ENCODE peak calls at places on chromosome 21, in nine cellular contexts. J, C, R, Y, X, P, M, V and B are unnamed samples.

GRCh38 chr21:32570456-32570855 is 14.9 kb downstream of the TCP10L start:
- DNase-seq in J (no peak), C (no peak), R (no peak), Y (no peak), X (no peak), P (no peak), M (no peak), V (no peak), B (no peak)

GRCh38 chr21:38388684-38389676 is 109.3 kb downstream of the ERG start:
- DNase-seq in J (no peak), C (no peak), R (no peak), Y (no peak), X (peak), P (no peak), M (no peak), V (no peak), B (no peak)

GRCh38 chr21:20997308-20997632 is 939 bp upstream of the NCAM2 start:
- DNase-seq in J (peak), C (no peak), R (no peak), Y (no peak), X (no peak), P (no peak), M (no peak), V (peak), B (no peak)

GRCh38 chr21:25845729-25846256 is 111.0 kb downstream of the GABPA start:
- DNase-seq in J (no peak), C (no peak), R (no peak), Y (no peak), X (no peak), P (no peak), M (no peak), V (no peak), B (no peak)

GRCh38 chr21:28771790-28772501 is 220.7 kb downstream of the LTN1 start:
- DNase-seq in J (no peak), C (no peak), R (no peak), Y (no peak), X (no peak), P (no peak), M (peak), V (no peak), B (no peak)

GRCh38 chr21:38041493-38041892 is 125.2 kb upstream of the KCNJ6 start:
- DNase-seq in J (no peak), C (no peak), R (no peak), Y (no peak), X (no peak), P (no peak), M (no peak), V (no peak), B (no peak)

GRCh38 chr21:35172231-35172630 is 123.1 kb upstream of the RUNX1 start:
- DNase-seq in J (no peak), C (peak), R (no peak), Y (no peak), X (no peak), P (no peak), M (no peak), V (no peak), B (no peak)

GRCh38 chr21:37704751-37705150 is 211.5 kb downstream of the KCNJ6 start:
- DNase-seq in J (no peak), C (no peak), R (no peak), Y (no peak), X (no peak), P (no peak), M (no peak), V (no peak), B (no peak)

GRCh38 chr21:34345091-34345871 is 18.5 kb upstream of the KCNE2 start:
- DNase-seq in J (no peak), C (no peak), R (no peak), Y (no peak), X (no peak), P (no peak), M (no peak), V (no peak), B (no peak)

GRCh38 chr21:35543746-35544145 is 494.6 kb upstream of the RUNX1 start:
- DNase-seq in J (no peak), C (no peak), R (no peak), Y (no peak), X (no peak), P (no peak), M (no peak), V (no peak), B (no peak)

GRCh38 chr21:32918467-32919140 is 107.1 kb upstream of the OLIG2 start:
- DNase-seq in J (peak), C (no peak), R (no peak), Y (no peak), X (no peak), P (no peak), M (no peak), V (no peak), B (no peak)

GRCh38 chr21:21200103-21200938 is 202.1 kb downstream of the NCAM2 start:
- DNase-seq in J (no peak), C (peak), R (peak), Y (no peak), X (no peak), P (peak), M (peak), V (no peak), B (no peak)

GRCh38 chr21:16169810-16170209 is 440.0 kb downstream of the USP25 start:
- DNase-seq in J (no peak), C (no peak), R (no peak), Y (no peak), X (no peak), P (no peak), M (no peak), V (no peak), B (no peak)

GRCh38 chr21:18549214-18549905 is 145.8 kb upstream of the TMPRSS15 start:
- DNase-seq in J (no peak), C (no peak), R (no peak), Y (no peak), X (no peak), P (no peak), M (no peak), V (no peak), B (no peak)

GRCh38 chr21:17779486-17779885 is 39.7 kb downstream of the C21orf91 start:
- DNase-seq in J (no peak), C (no peak), R (no peak), Y (no peak), X (no peak), P (no peak), M (no peak), V (no peak), B (no peak)

GRCh38 chr21:26659181-26659580 is 86.1 kb upstream of the CYYR1 start:
- DNase-seq in J (no peak), C (no peak), R (no peak), Y (no peak), X (no peak), P (no peak), M (no peak), V (no peak), B (no peak)

GRCh38 chr21:21436012-21436545 is 437.9 kb downstream of the NCAM2 start:
- DNase-seq in J (no peak), C (no peak), R (no peak), Y (no peak), X (no peak), P (no peak), M (peak), V (no peak), B (no peak)

GRCh38 chr21:14452031-14452778 is 69.3 kb upstream of the HSPA13 start:
- DNase-seq in J (no peak), C (no peak), R (no peak), Y (no peak), X (no peak), P (no peak), M (no peak), V (no peak), B (no peak)

GRCh38 chr21:18759751-18760161 is 356.2 kb upstream of the TMPRSS15 start:
- DNase-seq in J (no peak), C (no peak), R (no peak), Y (no peak), X (no peak), P (no peak), M (peak), V (no peak), B (no peak)

GRCh38 chr21:46193829-46194373 is 9.6 kb upstream of the SPATC1L start:
- DNase-seq in J (no peak), C (no peak), R (no peak), Y (no peak), X (no peak), P (peak), M (no peak), V (no peak), B (no peak)

GRCh38 chr21:34761758-34762330 is 93.0 kb downstream of the CLIC6 start:
- DNase-seq in J (no peak), C (no peak), R (no peak), Y (no peak), X (no peak), P (no peak), M (no peak), V (no peak), B (no peak)

GRCh38 chr21:31479714-31480113 is 135.7 kb upstream of the TIAM1 start:
- DNase-seq in J (peak), C (no peak), R (no peak), Y (no peak), X (no peak), P (no peak), M (no peak), V (no peak), B (no peak)

GRCh38 chr21:18443686-18444085 is 40.1 kb upstream of the TMPRSS15 start:
- DNase-seq in J (no peak), C (no peak), R (no peak), Y (no peak), X (no peak), P (no peak), M (no peak), V (no peak), B (no peak)

GRCh38 chr21:16969636-16970035 is 543.2 kb upstream of the CXADR start:
- DNase-seq in J (no peak), C (no peak), R (no peak), Y (no peak), X (no peak), P (no peak), M (no peak), V (no peak), B (no peak)

GRCh38 chr21:32611471-32611997 is 643 bp downstream of the CFAP298 start:
- DNase-seq in J (peak), C (peak), R (no peak), Y (no peak), X (peak), P (no peak), M (peak), V (peak), B (no peak)

GRCh38 chr21:34129039-34129891 is 55.9 kb downstream of the MRPS6 start:
- DNase-seq in J (peak), C (peak), R (no peak), Y (peak), X (peak), P (peak), M (peak), V (peak), B (peak)

GRCh38 chr21:38352536-38353219 is 95.9 kb downstream of the KCNJ15 start:
- DNase-seq in J (peak), C (peak), R (no peak), Y (no peak), X (no peak), P (no peak), M (peak), V (peak), B (peak)

GRCh38 chr21:14959343-14959742 is 105.5 kb downstream of the NRIP1 start:
- DNase-seq in J (no peak), C (no peak), R (no peak), Y (no peak), X (no peak), P (no peak), M (no peak), V (no peak), B (no peak)

GRCh38 chr21:29649370-29649963 is 290.3 kb downstream of the GRIK1 start:
- DNase-seq in J (peak), C (no peak), R (no peak), Y (no peak), X (no peak), P (no peak), M (no peak), V (no peak), B (no peak)

GRCh38 chr21:41902946-41903345 is 23.8 kb upstream of the PRDM15 start:
- DNase-seq in J (no peak), C (no peak), R (no peak), Y (no peak), X (no peak), P (peak), M (no peak), V (no peak), B (no peak)
- H3K27ac ChIP-seq in J (no peak), C (no peak), R (no peak), Y (no peak), X (no peak), P (no peak), M (no peak), V (no peak), B (no peak)

GRCh38 chr21:45075606-45076244 is 1.3 kb downstream of the ADARB1 start:
- DNase-seq in J (no peak), C (no peak), R (no peak), Y (no peak), X (no peak), P (no peak), M (peak), V (no peak), B (no peak)

GRCh38 chr21:45074048-45074817 is at the start of gene ADARB1:
- DNase-seq in J (peak), C (peak), R (no peak), Y (peak), X (no peak), P (peak), M (peak), V (peak), B (peak)

GRCh38 chr21:45074818-45075605 is 632 bp downstream of the ADARB1 start:
- DNase-seq in J (peak), C (peak), R (no peak), Y (peak), X (no peak), P (peak), M (peak), V (peak), B (peak)

GRCh38 chr21:45078371-45078770 is 4.0 kb downstream of the ADARB1 start:
- DNase-seq in J (no peak), C (no peak), R (no peak), Y (no peak), X (no peak), P (peak), M (no peak), V (no peak), B (no peak)

DNA sequence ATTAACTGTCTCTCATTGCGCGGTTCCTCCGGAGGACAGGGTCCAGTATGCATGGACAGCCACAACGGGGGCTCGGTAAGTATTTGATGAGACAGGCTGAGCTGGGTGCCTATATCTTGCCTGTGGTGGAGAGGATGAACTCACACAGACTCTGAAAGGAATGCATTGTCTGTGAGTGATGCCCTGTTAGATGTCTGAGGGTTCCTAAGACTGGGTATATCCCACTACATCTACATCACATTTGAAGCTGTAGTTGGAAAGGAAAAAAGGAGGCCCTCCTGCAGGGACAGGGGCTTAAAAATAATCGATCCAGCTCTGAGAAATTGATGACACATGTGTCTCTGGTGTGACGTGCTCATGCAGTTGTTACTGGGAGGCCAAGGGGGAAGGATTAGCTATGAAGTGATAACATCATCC is 1.9 kb downstream of the ADARB1 start:
- DNase-seq in J (peak), C (no peak), R (no peak), Y (no peak), X (no peak), P (peak), M (peak), V (no peak), B (no peak)
- H3K27ac ChIP-seq in J (no peak), C (no peak), R (peak), Y (no peak), X (peak), P (peak), M (no peak), V (no peak), B (no peak)

DNA sequence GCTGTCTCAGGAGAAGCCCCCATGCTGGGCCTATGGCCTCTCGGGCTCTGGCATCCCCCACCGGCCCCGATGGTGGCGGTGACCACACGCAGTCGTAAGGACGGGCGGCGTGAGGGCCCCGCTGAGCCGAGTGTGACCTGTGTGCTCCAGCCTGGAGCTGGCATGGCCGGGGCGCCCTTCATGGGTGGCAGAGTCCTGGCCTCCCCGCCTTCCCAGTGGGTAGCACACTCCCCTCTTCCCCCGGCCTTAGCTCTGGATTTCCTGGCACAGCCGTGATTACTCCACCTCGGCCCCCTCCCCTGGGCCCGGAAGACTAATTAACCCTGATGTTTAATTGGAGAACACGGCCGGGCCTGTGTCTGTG is 44.6 kb downstream of the SLX9 start:
- DNase-seq in J (no peak), C (no peak), R (no peak), Y (no peak), X (no peak), P (peak), M (no peak), V (no peak), B (no peak)
- H3K27ac ChIP-seq in J (no peak), C (no peak), R (no peak), Y (no peak), X (no peak), P (no peak), M (no peak), V (peak), B (no peak)

DNA sequence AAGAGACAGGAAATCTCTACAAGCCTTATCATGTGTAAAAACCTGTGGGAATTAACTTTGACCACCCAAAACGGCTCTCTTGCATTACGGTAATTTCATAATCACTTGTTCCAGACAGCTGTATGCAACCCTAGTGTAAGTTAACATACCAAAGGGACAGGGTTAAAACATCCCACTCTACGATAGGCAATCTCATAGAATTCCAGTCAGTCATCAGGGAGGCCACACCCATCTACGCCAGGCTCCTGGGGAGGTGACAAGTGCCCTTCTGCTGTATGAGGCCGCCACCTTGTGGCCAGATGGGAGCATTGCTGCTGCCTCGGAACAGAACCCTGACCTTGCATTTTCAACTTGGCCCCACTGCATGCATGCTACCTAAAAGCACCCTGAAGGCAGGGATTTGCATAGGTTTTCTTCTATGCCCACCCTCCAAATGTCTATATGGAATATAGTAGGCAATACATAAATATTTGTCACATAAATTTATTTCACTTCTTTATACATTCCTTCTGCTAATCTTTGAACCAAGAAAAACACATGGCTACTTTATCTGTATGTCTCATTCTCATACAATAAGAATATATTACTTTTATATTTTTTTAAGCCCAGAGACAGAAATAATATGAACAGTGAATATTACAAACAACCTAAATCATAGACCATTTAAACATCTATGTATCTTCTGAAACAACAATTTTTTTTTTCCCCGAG is 12.6 kb downstream of the HSF2BP start:
- DNase-seq in J (peak), C (peak), R (peak), Y (peak), X (peak), P (peak), M (peak), V (peak), B (peak)
- H3K27ac ChIP-seq in J (no peak), C (no peak), R (peak), Y (no peak), X (no peak), P (no peak), M (peak), V (no peak), B (no peak)